ENCODE peak calls at places on chromosomes 4 and X, in nine cellular contexts. X is NCI-H748 treated with DMSO at 0.1 percent for 48 hours; F is GM13977; L is GM10248; Q is kidney tubule cell; V is NCI-H2107; R is naive thymus-derived CD8-positive, alpha-beta T cell; H is stimulated activated CD4-positive, alpha-beta T cell treated with anti-CD3 and anti-CD28 coated beads, Interleukin-2, amount 100 ng/mL, for 24 hours; I is posterior cingulate gyrus. U is an unnamed sample.

GRCh38 chr4:99664703-99665102 is 7.1 kb upstream of the C4orf54 start:
- DNase-seq in X (no peak), F (no peak), L (no peak), Q (no peak), V (no peak), R (no peak), H (no peak), I (no peak), U (no peak)

GRCh38 chrX:100895365-100896075 is 21.4 kb upstream of the NOX1 start:
- DNase-seq in X (peak; percentile 20), F (no peak), L (peak; percentile 17), Q (peak; percentile 49), V (no peak), R (peak; percentile 64), H (peak; percentile 16), I (no peak), U (peak; percentile 45)

GRCh38 chrX:9416562-9417319 is 48.1 kb upstream of the TBL1X start:
- DNase-seq in X (no peak), F (no peak), L (no peak), Q (no peak), V (no peak), R (no peak), H (no peak), I (no peak), U (no peak)

GRCh38 chrX:110759785-110760184 is 35.8 kb downstream of the CHRDL1 start:
- DNase-seq in X (no peak), F (no peak), L (no peak), Q (peak; percentile 85), V (no peak), R (no peak), H (no peak), I (no peak), U (no peak)

GRCh38 chr4:99013884-99014523 is 18.5 kb downstream of the METAP1 start:
- DNase-seq in X (no peak), F (no peak), L (no peak), Q (no peak), V (no peak), R (no peak), H (no peak), I (no peak), U (no peak)

GRCh38 chr4:146333187-146333894 is 119.0 kb downstream of the REELD1 start:
- DNase-seq in X (no peak), F (peak; percentile 22), L (peak; percentile 31), Q (peak; percentile 30), V (no peak), R (no peak), H (peak; percentile 21), I (no peak), U (no peak)

GRCh38 chrX:118109065-118109464 is 7.5 kb downstream of the KLHL13 start:
- DNase-seq in X (no peak), F (no peak), L (no peak), Q (no peak), V (no peak), R (no peak), H (no peak), I (no peak), U (no peak)

GRCh38 chr4:78938474-78938867 is 767 bp downstream of the PAQR3 start:
- DNase-seq in X (peak; percentile 31), F (no peak), L (no peak), Q (peak; percentile 6), V (no peak), R (no peak), H (no peak), I (no peak), U (peak; percentile 44)

GRCh38 chr4:7967501-7968261 is 28.0 kb upstream of the AFAP1 start:
- DNase-seq in X (no peak), F (no peak), L (peak; percentile 26), Q (peak; percentile 26), V (no peak), R (peak; percentile 45), H (no peak), I (no peak), U (no peak)

GRCh38 chrX:153794897-153795816 is 689 bp downstream of the SSR4 start:
- DNase-seq in X (no peak), F (no peak), L (no peak), Q (peak; percentile 2), V (no peak), R (no peak), H (peak; percentile 32), I (no peak), U (no peak)

GRCh38 chr4:103375278-103375677 is 177.1 kb upstream of the CENPE start:
- DNase-seq in X (no peak), F (no peak), L (no peak), Q (peak; percentile 15), V (no peak), R (no peak), H (no peak), I (no peak), U (no peak)

GRCh38 chr4:16483540-16483939 is 257.3 kb upstream of the TAPT1 start:
- DNase-seq in X (no peak), F (no peak), L (no peak), Q (no peak), V (no peak), R (no peak), H (no peak), I (no peak), U (no peak)

GRCh38 chr4:94995684-94996394 is 238.1 kb downstream of the BMPR1B start:
- DNase-seq in X (no peak), F (no peak), L (no peak), Q (peak; percentile 48), V (no peak), R (no peak), H (no peak), I (no peak), U (peak; percentile 30)

GRCh38 chr4:86543560-86544312 is 50.4 kb upstream of the PTPN13 start:
- DNase-seq in X (no peak), F (no peak), L (no peak), Q (peak; percentile 58), V (no peak), R (no peak), H (no peak), I (no peak), U (no peak)

GRCh38 chr4:184848510-184848909 is 22.7 kb upstream of the ACSL1 start:
- DNase-seq in X (no peak), F (peak; percentile 35), L (no peak), Q (no peak), V (no peak), R (no peak), H (no peak), I (no peak), U (no peak)

GRCh38 chr4:15851969-15852368 is 73.8 kb downstream of the CD38 start:
- DNase-seq in X (no peak), F (no peak), L (no peak), Q (no peak), V (no peak), R (no peak), H (no peak), I (no peak), U (no peak)

GRCh38 chrX:1734806-1735205 is 119.9 kb downstream of the ASMT start:
- DNase-seq in X (no peak), F (no peak), L (no peak), Q (no peak), V (no peak), R (no peak), H (no peak), I (no peak), U (no peak)

GRCh38 chr4:55635760-55636621 is at the start of gene NMU:
- DNase-seq in X (peak; percentile 51), F (peak; percentile 68), L (peak; percentile 55), Q (peak; percentile 61), V (peak; percentile 35), R (no peak), H (no peak), I (peak; percentile 75), U (peak; percentile 53)

GRCh38 chr4:125735107-125735506 is 420.4 kb downstream of the FAT4 start:
- DNase-seq in X (no peak), F (no peak), L (no peak), Q (peak; percentile 91), V (no peak), R (no peak), H (no peak), I (no peak), U (no peak)

GRCh38 chr4:26088433-26088928 is 174.5 kb downstream of the SMIM20 start:
- DNase-seq in X (no peak), F (no peak), L (peak; percentile 23), Q (peak; percentile 93), V (no peak), R (no peak), H (peak; percentile 53), I (no peak), U (no peak)

GRCh38 chr4:105909699-105910340 is 14.5 kb downstream of the NPNT start:
- DNase-seq in X (no peak), F (no peak), L (no peak), Q (peak; percentile 85), V (no peak), R (no peak), H (no peak), I (no peak), U (no peak)

GRCh38 chr4:39429476-39430310 is 23.0 kb downstream of the KLB start:
- DNase-seq in X (no peak), F (no peak), L (no peak), Q (no peak), V (no peak), R (no peak), H (no peak), I (no peak), U (no peak)

GRCh38 chr4:134762053-134762452 is 560.5 kb upstream of the PABPC4L start:
- DNase-seq in X (no peak), F (no peak), L (no peak), Q (no peak), V (no peak), R (no peak), H (no peak), I (no peak), U (no peak)

GRCh38 chr4:183362916-183363542 is 40.8 kb upstream of the CLDN24 start:
- DNase-seq in X (no peak), F (no peak), L (no peak), Q (peak; percentile 13), V (no peak), R (no peak), H (no peak), I (no peak), U (no peak)

U was measured in NCI-H1105 treated with DMSO at 0.1 percent for 48 hours.